ENCODE peak calls at places on chromosomes 3 and 15, in ten cellular contexts. One of them, this sample, is unnamed.
A peak's percentile ranks its signal among the peaks of the same experiment; 100 is the strongest.

GRCh38 chr3:168061332-168061996 is 34.3 kb downstream of the GOLIM4 start:
- DNase-seq in Peyer's patch: no peak
- DNase-seq in islet precursor cell: no peak
- DNase-seq in activated CD8-positive, alpha-beta T cell treated with anti-CD3 and anti-CD28 coated beads for 36 hours: peak; percentile 50
- DNase-seq in right cardiac atrium: no peak
- DNase-seq in adipocyte: peak; percentile 28
- DNase-seq in kidney tubule cell: no peak
- DNase-seq in activated CD4-positive, alpha-beta T cell treated with anti-CD3 and anti-CD28 coated beads, Interleukin-2, amount 10 ng/mL, durations not matched to agents 7 days and 5 days: no peak
- DNase-seq in NCI-H1105: no peak
- DNase-seq in stimulated activated CD4-positive, alpha-beta T cell treated with anti-CD3 and anti-CD28 coated beads, Interleukin-2, amount 100 ng/mL, for 4 hours: no peak
- DNase-seq in this sample: peak; percentile 56

GRCh38 chr3:114157321-114157720 is 21.5 kb downstream of the DRD3 start:
- DNase-seq in Peyer's patch: no peak
- DNase-seq in islet precursor cell: no peak
- DNase-seq in activated CD8-positive, alpha-beta T cell treated with anti-CD3 and anti-CD28 coated beads for 36 hours: no peak
- DNase-seq in right cardiac atrium: no peak
- DNase-seq in adipocyte: no peak
- DNase-seq in kidney tubule cell: no peak
- DNase-seq in activated CD4-positive, alpha-beta T cell treated with anti-CD3 and anti-CD28 coated beads, Interleukin-2, amount 10 ng/mL, durations not matched to agents 7 days and 5 days: no peak
- DNase-seq in NCI-H1105: no peak
- DNase-seq in stimulated activated CD4-positive, alpha-beta T cell treated with anti-CD3 and anti-CD28 coated beads, Interleukin-2, amount 100 ng/mL, for 4 hours: no peak
- DNase-seq in this sample: no peak

GRCh38 chr3:51642462-51642861 is 28.6 kb upstream of the TEX264 start:
- DNase-seq in Peyer's patch: no peak
- DNase-seq in islet precursor cell: no peak
- DNase-seq in activated CD8-positive, alpha-beta T cell treated with anti-CD3 and anti-CD28 coated beads for 36 hours: no peak
- DNase-seq in right cardiac atrium: no peak
- DNase-seq in adipocyte: peak; percentile 54
- DNase-seq in kidney tubule cell: peak; percentile 7
- DNase-seq in activated CD4-positive, alpha-beta T cell treated with anti-CD3 and anti-CD28 coated beads, Interleukin-2, amount 10 ng/mL, durations not matched to agents 7 days and 5 days: no peak
- DNase-seq in NCI-H1105: no peak
- DNase-seq in stimulated activated CD4-positive, alpha-beta T cell treated with anti-CD3 and anti-CD28 coated beads, Interleukin-2, amount 100 ng/mL, for 4 hours: no peak
- DNase-seq in this sample: no peak

GRCh38 chr3:50269977-50270413 is 1.0 kb downstream of the SEMA3B start:
- DNase-seq in Peyer's patch: no peak
- DNase-seq in islet precursor cell: peak; percentile 78
- DNase-seq in activated CD8-positive, alpha-beta T cell treated with anti-CD3 and anti-CD28 coated beads for 36 hours: no peak
- DNase-seq in right cardiac atrium: no peak
- DNase-seq in adipocyte: no peak
- DNase-seq in kidney tubule cell: peak; percentile 75
- DNase-seq in activated CD4-positive, alpha-beta T cell treated with anti-CD3 and anti-CD28 coated beads, Interleukin-2, amount 10 ng/mL, durations not matched to agents 7 days and 5 days: no peak
- DNase-seq in NCI-H1105: no peak
- DNase-seq in stimulated activated CD4-positive, alpha-beta T cell treated with anti-CD3 and anti-CD28 coated beads, Interleukin-2, amount 100 ng/mL, for 4 hours: no peak
- DNase-seq in this sample: no peak

GRCh38 chr15:70532536-70533186 is 230.7 kb downstream of the UACA start:
- DNase-seq in Peyer's patch: no peak
- DNase-seq in islet precursor cell: peak; percentile 37
- DNase-seq in activated CD8-positive, alpha-beta T cell treated with anti-CD3 and anti-CD28 coated beads for 36 hours: no peak
- DNase-seq in right cardiac atrium: no peak
- DNase-seq in adipocyte: no peak
- DNase-seq in kidney tubule cell: no peak
- DNase-seq in activated CD4-positive, alpha-beta T cell treated with anti-CD3 and anti-CD28 coated beads, Interleukin-2, amount 10 ng/mL, durations not matched to agents 7 days and 5 days: no peak
- DNase-seq in NCI-H1105: no peak
- DNase-seq in stimulated activated CD4-positive, alpha-beta T cell treated with anti-CD3 and anti-CD28 coated beads, Interleukin-2, amount 100 ng/mL, for 4 hours: no peak
- DNase-seq in this sample: no peak

GRCh38 chr3:137032465-137033120 is 74.8 kb downstream of the IL20RB start:
- DNase-seq in Peyer's patch: peak; percentile 94
- DNase-seq in islet precursor cell: peak; percentile 95
- DNase-seq in activated CD8-positive, alpha-beta T cell treated with anti-CD3 and anti-CD28 coated beads for 36 hours: peak; percentile 92
- DNase-seq in right cardiac atrium: peak; percentile 90
- DNase-seq in adipocyte: peak; percentile 95
- DNase-seq in kidney tubule cell: peak; percentile 81
- DNase-seq in activated CD4-positive, alpha-beta T cell treated with anti-CD3 and anti-CD28 coated beads, Interleukin-2, amount 10 ng/mL, durations not matched to agents 7 days and 5 days: peak; percentile 84
- DNase-seq in NCI-H1105: peak; percentile 91
- DNase-seq in stimulated activated CD4-positive, alpha-beta T cell treated with anti-CD3 and anti-CD28 coated beads, Interleukin-2, amount 100 ng/mL, for 4 hours: peak; percentile 57
- DNase-seq in this sample: peak; percentile 83

GRCh38 chr15:98518823-98519561 is 129.3 kb upstream of the IGF1R start:
- DNase-seq in Peyer's patch: peak; percentile 66
- DNase-seq in islet precursor cell: peak; percentile 78
- DNase-seq in activated CD8-positive, alpha-beta T cell treated with anti-CD3 and anti-CD28 coated beads for 36 hours: peak; percentile 66
- DNase-seq in right cardiac atrium: peak; percentile 40
- DNase-seq in adipocyte: peak; percentile 93
- DNase-seq in kidney tubule cell: peak; percentile 78
- DNase-seq in activated CD4-positive, alpha-beta T cell treated with anti-CD3 and anti-CD28 coated beads, Interleukin-2, amount 10 ng/mL, durations not matched to agents 7 days and 5 days: peak; percentile 69
- DNase-seq in NCI-H1105: peak; percentile 47
- DNase-seq in stimulated activated CD4-positive, alpha-beta T cell treated with anti-CD3 and anti-CD28 coated beads, Interleukin-2, amount 100 ng/mL, for 4 hours: peak; percentile 32
- DNase-seq in this sample: peak; percentile 76

GRCh38 chr15:66657062-66658020 is 44.7 kb upstream of the SMAD6 start:
- DNase-seq in Peyer's patch: no peak
- DNase-seq in islet precursor cell: peak; percentile 76
- DNase-seq in activated CD8-positive, alpha-beta T cell treated with anti-CD3 and anti-CD28 coated beads for 36 hours: no peak
- DNase-seq in right cardiac atrium: no peak
- DNase-seq in adipocyte: peak; percentile 54
- DNase-seq in kidney tubule cell: no peak
- DNase-seq in activated CD4-positive, alpha-beta T cell treated with anti-CD3 and anti-CD28 coated beads, Interleukin-2, amount 10 ng/mL, durations not matched to agents 7 days and 5 days: no peak
- DNase-seq in NCI-H1105: no peak
- DNase-seq in stimulated activated CD4-positive, alpha-beta T cell treated with anti-CD3 and anti-CD28 coated beads, Interleukin-2, amount 100 ng/mL, for 4 hours: no peak
- DNase-seq in this sample: no peak

GRCh38 chr15:66714543-66714981 is 12.5 kb downstream of the SMAD6 start:
- DNase-seq in Peyer's patch: peak; percentile 60
- DNase-seq in islet precursor cell: no peak
- DNase-seq in activated CD8-positive, alpha-beta T cell treated with anti-CD3 and anti-CD28 coated beads for 36 hours: no peak
- DNase-seq in right cardiac atrium: no peak
- DNase-seq in adipocyte: peak; percentile 45
- DNase-seq in kidney tubule cell: peak; percentile 71
- DNase-seq in activated CD4-positive, alpha-beta T cell treated with anti-CD3 and anti-CD28 coated beads, Interleukin-2, amount 10 ng/mL, durations not matched to agents 7 days and 5 days: no peak
- DNase-seq in NCI-H1105: no peak
- DNase-seq in stimulated activated CD4-positive, alpha-beta T cell treated with anti-CD3 and anti-CD28 coated beads, Interleukin-2, amount 100 ng/mL, for 4 hours: no peak
- DNase-seq in this sample: no peak

GRCh38 chr3:127467386-127467785 is 123.1 kb downstream of the TPRA1 start:
- DNase-seq in Peyer's patch: no peak
- DNase-seq in islet precursor cell: no peak
- DNase-seq in activated CD8-positive, alpha-beta T cell treated with anti-CD3 and anti-CD28 coated beads for 36 hours: peak; percentile 49
- DNase-seq in right cardiac atrium: no peak
- DNase-seq in adipocyte: no peak
- DNase-seq in kidney tubule cell: no peak
- DNase-seq in activated CD4-positive, alpha-beta T cell treated with anti-CD3 and anti-CD28 coated beads, Interleukin-2, amount 10 ng/mL, durations not matched to agents 7 days and 5 days: no peak
- DNase-seq in NCI-H1105: no peak
- DNase-seq in stimulated activated CD4-positive, alpha-beta T cell treated with anti-CD3 and anti-CD28 coated beads, Interleukin-2, amount 100 ng/mL, for 4 hours: no peak
- DNase-seq in this sample: no peak

GRCh38 chr15:100483370-100483769 is 45.4 kb downstream of the CERS3 start:
- DNase-seq in Peyer's patch: no peak
- DNase-seq in islet precursor cell: no peak
- DNase-seq in activated CD8-positive, alpha-beta T cell treated with anti-CD3 and anti-CD28 coated beads for 36 hours: no peak
- DNase-seq in right cardiac atrium: no peak
- DNase-seq in adipocyte: no peak
- DNase-seq in kidney tubule cell: no peak
- DNase-seq in activated CD4-positive, alpha-beta T cell treated with anti-CD3 and anti-CD28 coated beads, Interleukin-2, amount 10 ng/mL, durations not matched to agents 7 days and 5 days: no peak
- DNase-seq in NCI-H1105: no peak
- DNase-seq in stimulated activated CD4-positive, alpha-beta T cell treated with anti-CD3 and anti-CD28 coated beads, Interleukin-2, amount 100 ng/mL, for 4 hours: no peak
- DNase-seq in this sample: no peak

GRCh38 chr3:172221550-172221949 is 182.2 kb downstream of the FNDC3B start:
- DNase-seq in Peyer's patch: no peak
- DNase-seq in islet precursor cell: no peak
- DNase-seq in activated CD8-positive, alpha-beta T cell treated with anti-CD3 and anti-CD28 coated beads for 36 hours: no peak
- DNase-seq in right cardiac atrium: no peak
- DNase-seq in adipocyte: peak; percentile 36
- DNase-seq in kidney tubule cell: peak; percentile 64
- DNase-seq in activated CD4-positive, alpha-beta T cell treated with anti-CD3 and anti-CD28 coated beads, Interleukin-2, amount 10 ng/mL, durations not matched to agents 7 days and 5 days: no peak
- DNase-seq in NCI-H1105: no peak
- DNase-seq in stimulated activated CD4-positive, alpha-beta T cell treated with anti-CD3 and anti-CD28 coated beads, Interleukin-2, amount 100 ng/mL, for 4 hours: no peak
- DNase-seq in this sample: no peak

GRCh38 chr3:15797600-15798303 is at the start of gene ANKRD28:
- DNase-seq in Peyer's patch: no peak
- DNase-seq in islet precursor cell: peak; percentile 73
- DNase-seq in activated CD8-positive, alpha-beta T cell treated with anti-CD3 and anti-CD28 coated beads for 36 hours: peak; percentile 21
- DNase-seq in right cardiac atrium: no peak
- DNase-seq in adipocyte: peak; percentile 94
- DNase-seq in kidney tubule cell: peak; percentile 94
- DNase-seq in activated CD4-positive, alpha-beta T cell treated with anti-CD3 and anti-CD28 coated beads, Interleukin-2, amount 10 ng/mL, durations not matched to agents 7 days and 5 days: peak; percentile 26
- DNase-seq in NCI-H1105: no peak
- DNase-seq in stimulated activated CD4-positive, alpha-beta T cell treated with anti-CD3 and anti-CD28 coated beads, Interleukin-2, amount 100 ng/mL, for 4 hours: peak; percentile 3
- DNase-seq in this sample: peak; percentile 55

GRCh38 chr3:37132334-37132733 is 42.0 kb downstream of the LRRFIP2 start:
- DNase-seq in Peyer's patch: no peak
- DNase-seq in islet precursor cell: no peak
- DNase-seq in activated CD8-positive, alpha-beta T cell treated with anti-CD3 and anti-CD28 coated beads for 36 hours: no peak
- DNase-seq in right cardiac atrium: no peak
- DNase-seq in adipocyte: no peak
- DNase-seq in kidney tubule cell: no peak
- DNase-seq in activated CD4-positive, alpha-beta T cell treated with anti-CD3 and anti-CD28 coated beads, Interleukin-2, amount 10 ng/mL, durations not matched to agents 7 days and 5 days: no peak
- DNase-seq in NCI-H1105: no peak
- DNase-seq in stimulated activated CD4-positive, alpha-beta T cell treated with anti-CD3 and anti-CD28 coated beads, Interleukin-2, amount 100 ng/mL, for 4 hours: no peak
- DNase-seq in this sample: no peak

GRCh38 chr3:185069583-185070030 is 83.3 kb downstream of the C3orf70 start:
- DNase-seq in Peyer's patch: no peak
- DNase-seq in islet precursor cell: peak; percentile 85
- DNase-seq in activated CD8-positive, alpha-beta T cell treated with anti-CD3 and anti-CD28 coated beads for 36 hours: peak; percentile 17
- DNase-seq in right cardiac atrium: no peak
- DNase-seq in adipocyte: no peak
- DNase-seq in kidney tubule cell: no peak
- DNase-seq in activated CD4-positive, alpha-beta T cell treated with anti-CD3 and anti-CD28 coated beads, Interleukin-2, amount 10 ng/mL, durations not matched to agents 7 days and 5 days: no peak
- DNase-seq in NCI-H1105: peak; percentile 11
- DNase-seq in stimulated activated CD4-positive, alpha-beta T cell treated with anti-CD3 and anti-CD28 coated beads, Interleukin-2, amount 100 ng/mL, for 4 hours: no peak
- DNase-seq in this sample: no peak

GRCh38 chr15:85649372-85649771 is 145.4 kb downstream of the KLHL25 start:
- DNase-seq in Peyer's patch: no peak
- DNase-seq in islet precursor cell: peak; percentile 60
- DNase-seq in activated CD8-positive, alpha-beta T cell treated with anti-CD3 and anti-CD28 coated beads for 36 hours: peak; percentile 72
- DNase-seq in right cardiac atrium: peak; percentile 34
- DNase-seq in adipocyte: peak; percentile 72
- DNase-seq in kidney tubule cell: peak; percentile 69
- DNase-seq in activated CD4-positive, alpha-beta T cell treated with anti-CD3 and anti-CD28 coated beads, Interleukin-2, amount 10 ng/mL, durations not matched to agents 7 days and 5 days: no peak
- DNase-seq in NCI-H1105: no peak
- DNase-seq in stimulated activated CD4-positive, alpha-beta T cell treated with anti-CD3 and anti-CD28 coated beads, Interleukin-2, amount 100 ng/mL, for 4 hours: no peak
- DNase-seq in this sample: no peak

GRCh38 chr3:128845695-128846491 is 33.5 kb upstream of the ACAD9 start:
- DNase-seq in Peyer's patch: peak; percentile 91
- DNase-seq in islet precursor cell: peak; percentile 94
- DNase-seq in activated CD8-positive, alpha-beta T cell treated with anti-CD3 and anti-CD28 coated beads for 36 hours: peak; percentile 94
- DNase-seq in right cardiac atrium: peak; percentile 91
- DNase-seq in adipocyte: peak; percentile 83
- DNase-seq in kidney tubule cell: peak; percentile 71
- DNase-seq in activated CD4-positive, alpha-beta T cell treated with anti-CD3 and anti-CD28 coated beads, Interleukin-2, amount 10 ng/mL, durations not matched to agents 7 days and 5 days: peak; percentile 82
- DNase-seq in NCI-H1105: peak; percentile 87
- DNase-seq in stimulated activated CD4-positive, alpha-beta T cell treated with anti-CD3 and anti-CD28 coated beads, Interleukin-2, amount 100 ng/mL, for 4 hours: peak; percentile 59
- DNase-seq in this sample: peak; percentile 80

GRCh38 chr3:188268336-188268735 is 114.4 kb downstream of the LPP start:
- DNase-seq in Peyer's patch: no peak
- DNase-seq in islet precursor cell: no peak
- DNase-seq in activated CD8-positive, alpha-beta T cell treated with anti-CD3 and anti-CD28 coated beads for 36 hours: no peak
- DNase-seq in right cardiac atrium: no peak
- DNase-seq in adipocyte: no peak
- DNase-seq in kidney tubule cell: no peak
- DNase-seq in activated CD4-positive, alpha-beta T cell treated with anti-CD3 and anti-CD28 coated beads, Interleukin-2, amount 10 ng/mL, durations not matched to agents 7 days and 5 days: no peak
- DNase-seq in NCI-H1105: no peak
- DNase-seq in stimulated activated CD4-positive, alpha-beta T cell treated with anti-CD3 and anti-CD28 coated beads, Interleukin-2, amount 100 ng/mL, for 4 hours: no peak
- DNase-seq in this sample: no peak

GRCh38 chr15:52252781-52253180 is 42.8 kb downstream of the MYO5C start:
- DNase-seq in Peyer's patch: no peak
- DNase-seq in islet precursor cell: peak; percentile 32
- DNase-seq in activated CD8-positive, alpha-beta T cell treated with anti-CD3 and anti-CD28 coated beads for 36 hours: no peak
- DNase-seq in right cardiac atrium: no peak
- DNase-seq in adipocyte: peak; percentile 91
- DNase-seq in kidney tubule cell: peak; percentile 95
- DNase-seq in activated CD4-positive, alpha-beta T cell treated with anti-CD3 and anti-CD28 coated beads, Interleukin-2, amount 10 ng/mL, durations not matched to agents 7 days and 5 days: no peak
- DNase-seq in NCI-H1105: no peak
- DNase-seq in stimulated activated CD4-positive, alpha-beta T cell treated with anti-CD3 and anti-CD28 coated beads, Interleukin-2, amount 100 ng/mL, for 4 hours: no peak
- DNase-seq in this sample: no peak

GRCh38 chr15:90463381-90463780 is 66.3 kb upstream of the CRTC3 start:
- DNase-seq in Peyer's patch: no peak
- DNase-seq in islet precursor cell: no peak
- DNase-seq in activated CD8-positive, alpha-beta T cell treated with anti-CD3 and anti-CD28 coated beads for 36 hours: no peak
- DNase-seq in right cardiac atrium: no peak
- DNase-seq in adipocyte: peak; percentile 73
- DNase-seq in kidney tubule cell: peak; percentile 72
- DNase-seq in activated CD4-positive, alpha-beta T cell treated with anti-CD3 and anti-CD28 coated beads, Interleukin-2, amount 10 ng/mL, durations not matched to agents 7 days and 5 days: no peak
- DNase-seq in NCI-H1105: no peak
- DNase-seq in stimulated activated CD4-positive, alpha-beta T cell treated with anti-CD3 and anti-CD28 coated beads, Interleukin-2, amount 100 ng/mL, for 4 hours: no peak
- DNase-seq in this sample: peak; percentile 31

GRCh38 chr3:182490601-182491485 is 302.5 kb upstream of the ATP11B start:
- DNase-seq in Peyer's patch: no peak
- DNase-seq in islet precursor cell: no peak
- DNase-seq in activated CD8-positive, alpha-beta T cell treated with anti-CD3 and anti-CD28 coated beads for 36 hours: no peak
- DNase-seq in right cardiac atrium: no peak
- DNase-seq in adipocyte: peak; percentile 41
- DNase-seq in kidney tubule cell: peak; percentile 49
- DNase-seq in activated CD4-positive, alpha-beta T cell treated with anti-CD3 and anti-CD28 coated beads, Interleukin-2, amount 10 ng/mL, durations not matched to agents 7 days and 5 days: peak; percentile 8
- DNase-seq in NCI-H1105: peak; percentile 98
- DNase-seq in stimulated activated CD4-positive, alpha-beta T cell treated with anti-CD3 and anti-CD28 coated beads, Interleukin-2, amount 100 ng/mL, for 4 hours: no peak
- DNase-seq in this sample: peak; percentile 34

GRCh38 chr3:13137808-13138565 is 64.8 kb upstream of the IQSEC1 start:
- DNase-seq in Peyer's patch: peak; percentile 36
- DNase-seq in islet precursor cell: peak; percentile 40
- DNase-seq in activated CD8-positive, alpha-beta T cell treated with anti-CD3 and anti-CD28 coated beads for 36 hours: no peak
- DNase-seq in right cardiac atrium: no peak
- DNase-seq in adipocyte: no peak
- DNase-seq in kidney tubule cell: no peak
- DNase-seq in activated CD4-positive, alpha-beta T cell treated with anti-CD3 and anti-CD28 coated beads, Interleukin-2, amount 10 ng/mL, durations not matched to agents 7 days and 5 days: no peak
- DNase-seq in NCI-H1105: no peak
- DNase-seq in stimulated activated CD4-positive, alpha-beta T cell treated with anti-CD3 and anti-CD28 coated beads, Interleukin-2, amount 100 ng/mL, for 4 hours: no peak
- DNase-seq in this sample: no peak

GRCh38 chr3:124063168-124063909 is 71.4 kb upstream of the ROPN1 start:
- DNase-seq in Peyer's patch: no peak
- DNase-seq in islet precursor cell: no peak
- DNase-seq in activated CD8-positive, alpha-beta T cell treated with anti-CD3 and anti-CD28 coated beads for 36 hours: no peak
- DNase-seq in right cardiac atrium: no peak
- DNase-seq in adipocyte: peak; percentile 47
- DNase-seq in kidney tubule cell: no peak
- DNase-seq in activated CD4-positive, alpha-beta T cell treated with anti-CD3 and anti-CD28 coated beads, Interleukin-2, amount 10 ng/mL, durations not matched to agents 7 days and 5 days: no peak
- DNase-seq in NCI-H1105: no peak
- DNase-seq in stimulated activated CD4-positive, alpha-beta T cell treated with anti-CD3 and anti-CD28 coated beads, Interleukin-2, amount 100 ng/mL, for 4 hours: no peak
- DNase-seq in this sample: no peak

GRCh38 chr3:67031986-67032385 is 33.9 kb downstream of the KBTBD8 start:
- DNase-seq in Peyer's patch: no peak
- DNase-seq in islet precursor cell: no peak
- DNase-seq in activated CD8-positive, alpha-beta T cell treated with anti-CD3 and anti-CD28 coated beads for 36 hours: no peak
- DNase-seq in right cardiac atrium: no peak
- DNase-seq in adipocyte: no peak
- DNase-seq in kidney tubule cell: no peak
- DNase-seq in activated CD4-positive, alpha-beta T cell treated with anti-CD3 and anti-CD28 coated beads, Interleukin-2, amount 10 ng/mL, durations not matched to agents 7 days and 5 days: no peak
- DNase-seq in NCI-H1105: no peak
- DNase-seq in stimulated activated CD4-positive, alpha-beta T cell treated with anti-CD3 and anti-CD28 coated beads, Interleukin-2, amount 100 ng/mL, for 4 hours: no peak
- DNase-seq in this sample: no peak

GRCh38 chr3:46861996-46862688 is 1.1 kb downstream of the MYL3 start:
- DNase-seq in Peyer's patch: no peak
- DNase-seq in islet precursor cell: no peak
- DNase-seq in activated CD8-positive, alpha-beta T cell treated with anti-CD3 and anti-CD28 coated beads for 36 hours: no peak
- DNase-seq in right cardiac atrium: peak; percentile 5
- DNase-seq in adipocyte: no peak
- DNase-seq in kidney tubule cell: no peak
- DNase-seq in activated CD4-positive, alpha-beta T cell treated with anti-CD3 and anti-CD28 coated beads, Interleukin-2, amount 10 ng/mL, durations not matched to agents 7 days and 5 days: no peak
- DNase-seq in NCI-H1105: no peak
- DNase-seq in stimulated activated CD4-positive, alpha-beta T cell treated with anti-CD3 and anti-CD28 coated beads, Interleukin-2, amount 100 ng/mL, for 4 hours: no peak
- DNase-seq in this sample: no peak

GRCh38 chr3:189684317-189684716 is 53.1 kb downstream of the TP63 start:
- DNase-seq in Peyer's patch: no peak
- DNase-seq in islet precursor cell: no peak
- DNase-seq in activated CD8-positive, alpha-beta T cell treated with anti-CD3 and anti-CD28 coated beads for 36 hours: no peak
- DNase-seq in right cardiac atrium: no peak
- DNase-seq in adipocyte: no peak
- DNase-seq in kidney tubule cell: no peak
- DNase-seq in activated CD4-positive, alpha-beta T cell treated with anti-CD3 and anti-CD28 coated beads, Interleukin-2, amount 10 ng/mL, durations not matched to agents 7 days and 5 days: no peak
- DNase-seq in NCI-H1105: no peak
- DNase-seq in stimulated activated CD4-positive, alpha-beta T cell treated with anti-CD3 and anti-CD28 coated beads, Interleukin-2, amount 100 ng/mL, for 4 hours: no peak
- DNase-seq in this sample: no peak

GRCh38 chr3:65712156-65712555 is 326.6 kb downstream of the MAGI1 start:
- DNase-seq in Peyer's patch: no peak
- DNase-seq in islet precursor cell: no peak
- DNase-seq in activated CD8-positive, alpha-beta T cell treated with anti-CD3 and anti-CD28 coated beads for 36 hours: no peak
- DNase-seq in right cardiac atrium: no peak
- DNase-seq in adipocyte: no peak
- DNase-seq in kidney tubule cell: no peak
- DNase-seq in activated CD4-positive, alpha-beta T cell treated with anti-CD3 and anti-CD28 coated beads, Interleukin-2, amount 10 ng/mL, durations not matched to agents 7 days and 5 days: no peak
- DNase-seq in NCI-H1105: no peak
- DNase-seq in stimulated activated CD4-positive, alpha-beta T cell treated with anti-CD3 and anti-CD28 coated beads, Interleukin-2, amount 100 ng/mL, for 4 hours: no peak
- DNase-seq in this sample: no peak

GRCh38 chr15:77853008-77853328 is 220.3 kb upstream of the LINGO1 start:
- DNase-seq in Peyer's patch: no peak
- DNase-seq in islet precursor cell: peak; percentile 71
- DNase-seq in activated CD8-positive, alpha-beta T cell treated with anti-CD3 and anti-CD28 coated beads for 36 hours: no peak
- DNase-seq in right cardiac atrium: no peak
- DNase-seq in adipocyte: no peak
- DNase-seq in kidney tubule cell: no peak
- DNase-seq in activated CD4-positive, alpha-beta T cell treated with anti-CD3 and anti-CD28 coated beads, Interleukin-2, amount 10 ng/mL, durations not matched to agents 7 days and 5 days: no peak
- DNase-seq in NCI-H1105: no peak
- DNase-seq in stimulated activated CD4-positive, alpha-beta T cell treated with anti-CD3 and anti-CD28 coated beads, Interleukin-2, amount 100 ng/mL, for 4 hours: no peak
- DNase-seq in this sample: no peak

This sample was measured in GM12865.